ENCODE peak calls at places on chromosome 11, in four cellular contexts. O, G, C and P are unnamed samples.

GRCh38 chr11:37230865-37231264 is 632.8 kb upstream of the RAG2 start:
- DNase-seq in O (no peak), C (no peak), G (no peak), P (no peak)

GRCh38 chr11:124518900-124519541 is 24.4 kb downstream of the OR8B12 start:
- DNase-seq in C (no peak), O (no peak), G (no peak), P (no peak)

GRCh38 chr11:67437082-67437821 is at the start of gene PTPRCAP:
- DNase-seq in C (no peak), G (no peak), O (no peak), P (no peak)

GRCh38 chr11:112656772-112657428 is 304.3 kb upstream of the NCAM1 start:
- DNase-seq in C (no peak), O (no peak), G (no peak), P (peak)

GRCh38 chr11:36376315-36376887 is 80.3 kb downstream of the PRR5L start:
- DNase-seq in O (peak), C (peak), G (no peak), P (no peak)

GRCh38 chr11:81932303-81932702 is 801.4 kb downstream of the FAM181B start:
- DNase-seq in C (no peak), G (no peak), O (no peak), P (no peak)

GRCh38 chr11:66267379-66268209 is 845 bp upstream of the RAB1B start:
- DNase-seq in G (peak), O (peak), C (peak), P (peak)

GRCh38 chr11:8311366-8311765 is 47.7 kb upstream of the LMO1 start:
- DNase-seq in G (no peak), O (no peak), C (no peak), P (no peak)

GRCh38 chr11:76863196-76863777 is 2.6 kb downstream of the ACER3 start:
- DNase-seq in C (no peak), G (no peak), O (no peak), P (no peak)

GRCh38 chr11:118928108-118928869 is 2.6 kb upstream of the BCL9L start:
- DNase-seq in G (peak), O (peak), C (peak), P (peak)

GRCh38 chr11:122717264-122717867 is 61.8 kb downstream of the UBASH3B start:
- DNase-seq in G (no peak), C (no peak), O (no peak), P (peak)

GRCh38 chr11:86670179-86670578 is 2.2 kb downstream of the ME3 start:
- DNase-seq in C (no peak), O (no peak), G (no peak), P (no peak)

GRCh38 chr11:13972033-13972910 is 9.7 kb downstream of the SPON1 start:
- DNase-seq in G (no peak), C (no peak), O (no peak), P (no peak)

GRCh38 chr11:65777821-65778361 is 2.9 kb downstream of the AP5B1 start:
- DNase-seq in C (peak), O (no peak), G (no peak), P (no peak)

GRCh38 chr11:17498475-17498874 is 21.8 kb upstream of the ABCC8 start:
- DNase-seq in O (no peak), G (no peak), C (no peak), P (no peak)

GRCh38 chr11:3156661-3157311 is 8.3 kb downstream of the OSBPL5 start:
- DNase-seq in C (no peak), O (no peak), G (no peak), P (no peak)

GRCh38 chr11:112718483-112718882 is 242.7 kb upstream of the NCAM1 start:
- DNase-seq in G (no peak), C (no peak), O (no peak), P (no peak)

GRCh38 chr11:134944131-134944530 is 532.1 kb upstream of the B3GAT1 start:
- DNase-seq in C (no peak), G (no peak), O (no peak), P (no peak)

GRCh38 chr11:122137081-122137793 is 21.2 kb upstream of the BLID start:
- DNase-seq in G (no peak), O (peak), C (no peak), P (no peak)

GRCh38 chr11:24286238-24286637 is 210.6 kb upstream of the LUZP2 start:
- DNase-seq in C (no peak), O (no peak), G (no peak), P (no peak)

GRCh38 chr11:97938789-97939188 is 1082.0 kb upstream of the CNTN5 start:
- DNase-seq in O (no peak), C (no peak), G (no peak), P (no peak)

GRCh38 chr11:97934572-97935208 is 1086.1 kb upstream of the CNTN5 start:
- DNase-seq in G (no peak), O (no peak), C (no peak), P (no peak)

GRCh38 chr11:97943493-97943892 is 1077.3 kb upstream of the CNTN5 start:
- DNase-seq in C (no peak), G (no peak), O (no peak), P (no peak)

DNA sequence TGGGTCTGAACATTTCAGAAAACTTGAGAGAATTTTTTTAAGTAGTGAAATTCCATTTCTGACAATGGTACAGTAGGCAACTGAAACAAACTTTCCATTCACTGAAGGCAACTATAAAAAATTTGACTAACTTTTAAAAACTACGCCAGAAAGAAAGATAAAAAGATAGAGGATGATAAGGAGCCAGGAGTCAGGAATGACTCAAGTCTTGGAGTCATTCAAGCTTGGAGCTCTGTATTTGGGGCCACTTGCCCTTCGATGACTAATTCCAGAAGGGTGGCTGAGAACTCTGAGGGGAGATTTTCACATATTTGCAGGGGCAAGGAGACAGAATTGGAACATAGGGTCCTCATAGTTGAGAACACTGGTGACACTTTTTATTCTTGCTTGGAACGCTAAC is 1083.2 kb upstream of the CNTN5 start:
- DNase-seq in O (no peak), C (no peak), G (no peak), P (no peak)
- TF ChIP-seq PBX3 in O (no peak), C (peak), G (no peak), P (no peak)

DNA sequence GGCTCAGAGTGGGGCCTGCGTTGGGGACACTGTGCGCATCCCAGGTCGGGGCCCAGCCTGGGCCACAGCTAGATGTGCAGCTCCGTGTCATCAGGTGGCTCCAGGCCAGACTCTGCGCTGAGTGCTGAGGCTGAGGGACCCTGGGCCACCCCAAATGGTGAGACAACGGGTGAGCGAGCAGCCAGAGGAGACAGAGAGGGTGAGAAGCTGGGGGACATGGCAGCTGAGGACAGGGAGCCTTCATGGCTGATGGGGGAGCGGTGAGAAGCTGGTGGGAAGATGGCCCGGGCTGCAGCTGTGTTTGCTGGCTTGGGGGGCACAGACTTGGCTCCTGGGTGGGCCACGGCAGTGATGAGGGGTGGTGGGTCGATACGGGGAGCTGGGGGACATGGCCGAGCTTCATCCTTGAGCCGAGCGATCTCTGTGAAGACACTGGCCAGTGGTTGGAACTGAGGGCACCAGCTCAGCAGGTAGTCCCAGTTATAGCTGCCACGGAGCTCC is 2.5 kb upstream of the TPP1 start:
- DNase-seq in O (no peak), C (no peak), G (no peak), P (no peak)
- TF ChIP-seq PBX3 in O (no peak), C (no peak), G (no peak), P (no peak)

GRCh38 chr11:125593113-125593761 is 585 bp downstream of the STT3A start:
- DNase-seq in O (peak), C (no peak), G (peak), P (no peak)

GRCh38 chr11:125588505-125588904 is 4.1 kb upstream of the STT3A start:
- DNase-seq in G (no peak), C (no peak), O (no peak), P (no peak)

GRCh38 chr11:125594958-125595357 is 2.3 kb downstream of the STT3A start:
- DNase-seq in G (no peak), C (no peak), O (no peak), P (no peak)

GRCh38 chr11:125592305-125593112 is at the start of gene STT3A:
- DNase-seq in C (peak), G (peak), O (peak), P (peak)

DNA sequence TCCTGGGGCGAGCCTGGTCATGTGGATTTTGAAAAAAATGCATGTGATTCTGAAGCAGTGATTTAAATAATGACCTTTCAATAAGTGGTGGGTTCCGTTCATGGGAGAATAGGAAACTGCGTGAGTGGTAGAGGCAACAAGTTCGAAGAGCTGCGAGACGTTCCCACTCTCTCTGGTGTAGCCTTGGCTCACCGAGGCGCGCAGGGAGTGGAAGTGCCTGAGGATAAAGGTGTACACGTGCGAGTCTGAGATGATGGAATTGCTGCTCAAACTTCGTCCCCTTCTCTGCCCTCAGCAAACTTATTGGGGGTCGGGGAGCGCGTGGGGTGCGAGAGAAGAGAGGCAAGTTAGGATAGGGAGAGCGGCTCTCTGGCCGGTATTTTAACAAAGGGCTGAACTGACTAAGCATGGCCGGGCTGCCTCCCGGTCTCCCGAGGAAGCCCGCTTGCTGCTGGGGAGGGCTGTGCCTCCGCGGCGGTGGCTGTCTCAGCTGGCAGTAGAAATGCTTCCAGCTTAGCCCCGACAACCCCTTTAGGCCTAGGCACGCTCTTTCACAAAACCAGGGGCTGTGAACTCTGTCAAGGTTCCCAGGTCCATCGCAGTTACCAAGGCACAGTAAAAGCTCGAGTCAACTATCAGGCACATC is 870 bp upstream of the STT3A start:
- DNase-seq in O (no peak), G (peak), C (peak), P (no peak)
- TF ChIP-seq PBX3 in O (no peak), G (no peak), C (no peak), P (no peak)

GRCh38 chr11:73410627-73411026 is 34.4 kb downstream of the RELT start:
- DNase-seq in O (no peak), C (no peak), G (no peak), P (no peak)

GRCh38 chr11:73411031-73411430 is 34.8 kb downstream of the RELT start:
- DNase-seq in G (no peak), C (no peak), O (no peak), P (no peak)

GRCh38 chr11:73412308-73412707 is 36.1 kb downstream of the RELT start:
- DNase-seq in G (no peak), O (no peak), C (no peak), P (no peak)

GRCh38 chr11:73406619-73407018 is 30.4 kb downstream of the RELT start:
- DNase-seq in C (no peak), O (no peak), G (no peak), P (no peak)

GRCh38 chr11:73409431-73409830 is 33.2 kb downstream of the RELT start:
- DNase-seq in G (no peak), O (no peak), C (no peak), P (no peak)
- TF ChIP-seq PBX3 in G (no peak), O (no peak), C (no peak), P (no peak)

DNA sequence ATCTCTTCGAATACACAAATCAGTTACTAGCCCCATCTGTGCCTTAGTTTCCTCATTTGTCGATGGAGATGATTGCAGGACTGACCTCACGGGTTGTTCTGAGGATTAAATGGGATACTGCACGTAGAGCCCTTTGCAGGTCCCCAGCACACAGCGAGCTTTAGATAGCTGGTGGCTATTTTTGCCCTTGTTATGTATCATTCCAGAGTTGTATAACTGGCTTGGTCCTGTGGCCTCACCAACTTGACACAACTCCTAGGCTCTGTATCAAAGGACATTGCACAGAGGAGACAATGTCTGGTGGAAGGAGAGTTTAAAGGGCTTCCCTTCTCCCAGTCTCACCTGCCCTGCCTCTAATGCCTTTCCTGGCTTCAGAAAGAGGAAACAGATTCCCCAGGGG is 22.8 kb upstream of the DGAT2 start:
- DNase-seq in C (no peak), G (no peak), O (no peak), P (no peak)
- TF ChIP-seq PBX3 in C (no peak), G (no peak), O (no peak), P (no peak)

DNA sequence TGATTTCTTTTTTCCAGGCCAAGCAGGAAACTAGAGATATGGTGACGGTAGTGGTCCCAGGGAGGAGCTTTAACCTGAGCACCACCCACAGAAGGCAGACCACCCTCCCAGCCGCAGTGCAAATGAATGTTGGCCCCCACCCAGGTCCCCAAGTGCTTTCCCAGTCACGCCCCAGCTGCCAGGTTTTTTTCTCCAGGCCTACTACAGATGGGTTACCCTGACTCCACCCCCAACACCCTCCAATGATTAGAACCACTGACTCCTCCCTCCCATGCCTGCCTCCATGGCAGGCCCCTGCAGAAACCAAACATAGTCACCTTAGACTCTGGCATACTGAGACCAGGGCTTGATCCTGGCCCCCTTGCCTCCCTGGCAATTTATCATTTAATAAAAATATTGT is 58.7 kb upstream of the CHST1 start:
- DNase-seq in C (no peak), O (no peak), G (no peak), P (no peak)
- TF ChIP-seq PBX3 in C (no peak), O (no peak), G (no peak), P (no peak)

GRCh38 chr11:116693206-116694016 is 79.4 kb downstream of the BUD13 start:
- DNase-seq in O (no peak), C (peak), G (no peak), P (no peak)
- TF ChIP-seq PBX3 in O (no peak), C (no peak), G (no peak), P (no peak)

DNA sequence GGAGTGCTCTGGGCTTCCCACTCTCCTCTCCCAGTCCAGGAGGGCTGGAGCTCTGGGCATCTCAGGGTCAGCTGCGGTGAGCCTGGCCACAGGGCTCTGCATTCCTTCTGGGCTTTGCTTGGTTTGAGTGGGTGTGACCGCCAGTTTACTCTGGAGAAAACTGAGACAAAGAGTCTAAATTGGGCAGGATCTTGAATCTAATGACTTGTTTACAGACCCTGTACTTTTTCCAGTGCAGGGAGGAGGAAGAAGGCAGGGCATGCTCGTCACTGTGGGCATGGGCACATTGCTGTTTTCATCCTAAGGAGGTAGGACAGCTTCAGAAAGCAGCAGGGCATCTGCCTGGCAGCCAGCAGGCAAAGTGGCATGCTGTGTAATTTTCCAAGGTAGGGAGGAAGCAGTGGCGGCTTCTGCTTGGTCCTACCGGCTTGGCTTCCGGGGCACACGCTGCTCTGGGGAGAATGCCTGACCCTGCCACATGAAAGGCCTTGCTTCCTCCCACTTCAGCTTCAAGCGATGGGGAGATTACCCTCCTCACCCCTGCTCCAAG is 22.9 kb downstream of the FLI1 start:
- DNase-seq in O (no peak), C (no peak), G (no peak), P (no peak)
- TF ChIP-seq PBX3 in O (no peak), C (no peak), G (no peak), P (no peak)

GRCh38 chr11:120432056-120433018 is 79.2 kb upstream of the GRIK4 start:
- DNase-seq in G (peak), O (peak), C (no peak), P (peak)

DNA sequence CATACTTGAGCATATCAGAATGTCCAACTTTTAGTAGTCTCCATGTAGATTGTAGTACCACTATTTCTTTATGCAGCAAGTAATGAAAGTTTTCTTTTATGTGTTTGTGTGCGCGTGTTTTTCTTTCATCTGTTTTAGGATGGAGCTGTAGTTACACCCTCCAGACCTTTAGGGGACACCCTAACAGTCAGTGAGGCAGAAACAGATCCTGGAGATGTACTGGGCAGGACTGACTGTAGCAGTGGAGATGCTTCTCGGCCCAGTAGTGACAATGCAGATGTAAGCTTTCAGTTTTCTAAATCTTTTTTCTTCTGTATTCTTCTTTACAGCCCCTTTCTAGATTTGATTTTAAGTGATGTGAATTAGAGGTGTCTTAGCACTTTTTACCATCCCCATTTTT is 79.9 kb upstream of the GRIK4 start:
- DNase-seq in G (peak), C (peak), O (peak), P (no peak)
- TF ChIP-seq PBX3 in G (no peak), C (no peak), O (no peak), P (no peak)